ENCODE peak calls at places on chromosome 15, in four cellular contexts. S is HepG2, W is K562, J is GM12878. O is an unnamed sample.

GRCh38 chr15:25810154-25810553 is 53.0 kb downstream of the ATP10A start:
- DNase-seq in S (no peak), J (no peak), W (no peak), O (no peak)

GRCh38 chr15:32898991-32899613 is 181.3 kb downstream of the GREM1 start:
- DNase-seq in W (peak), S (no peak), J (no peak), O (peak)

GRCh38 chr15:74235962-74236361 is at the start of gene CCDC33:
- DNase-seq in J (peak), W (no peak), S (no peak), O (no peak)

GRCh38 chr15:40415226-40415625 is 9.6 kb downstream of the IVD start:
- DNase-seq in W (no peak), J (no peak), S (no peak), O (no peak)

GRCh38 chr15:59249816-59250215 is 43.2 kb downstream of the LDHAL6B start:
- DNase-seq in W (no peak), S (no peak), J (no peak), O (no peak)

GRCh38 chr15:34122771-34123183 is 20.9 kb downstream of the PGBD4 start:
- DNase-seq in J (peak), S (peak), W (no peak), O (no peak)

GRCh38 chr15:48358229-48358641 is 27.0 kb downstream of the DUT start:
- DNase-seq in W (no peak), S (no peak), J (no peak), O (no peak)

GRCh38 chr15:56821721-56822425 is 88.6 kb upstream of the ZNF280D start:
- DNase-seq in W (peak), J (no peak), S (peak), O (peak)

GRCh38 chr15:31402003-31402402 is 75.4 kb downstream of the KLF13 start:
- DNase-seq in S (no peak), W (no peak), J (no peak), O (no peak)

GRCh38 chr15:31402511-31403056 is 75.9 kb downstream of the KLF13 start:
- DNase-seq in J (no peak), S (no peak), W (no peak), O (no peak)

GRCh38 chr15:31405200-31405929 is 78.7 kb downstream of the KLF13 start:
- DNase-seq in W (no peak), S (peak), J (no peak), O (no peak)

GRCh38 chr15:31403096-31403495 is 76.5 kb downstream of the KLF13 start:
- DNase-seq in S (no peak), W (no peak), J (no peak), O (no peak)

GRCh38 chr15:31403606-31404005 is 77.0 kb downstream of the KLF13 start:
- DNase-seq in W (no peak), S (no peak), J (no peak), O (no peak)
- TF ChIP-seq FOXM1 in W (no peak), S (no peak), J (no peak), O (no peak)

GRCh38 chr15:85000937-85001336 is 19.3 kb downstream of the PDE8A start:
- DNase-seq in S (no peak), W (no peak), J (no peak), O (no peak)
- TF ChIP-seq FOXK2 in S (no peak), W (no peak), J (no peak), O (no peak)

DNA sequence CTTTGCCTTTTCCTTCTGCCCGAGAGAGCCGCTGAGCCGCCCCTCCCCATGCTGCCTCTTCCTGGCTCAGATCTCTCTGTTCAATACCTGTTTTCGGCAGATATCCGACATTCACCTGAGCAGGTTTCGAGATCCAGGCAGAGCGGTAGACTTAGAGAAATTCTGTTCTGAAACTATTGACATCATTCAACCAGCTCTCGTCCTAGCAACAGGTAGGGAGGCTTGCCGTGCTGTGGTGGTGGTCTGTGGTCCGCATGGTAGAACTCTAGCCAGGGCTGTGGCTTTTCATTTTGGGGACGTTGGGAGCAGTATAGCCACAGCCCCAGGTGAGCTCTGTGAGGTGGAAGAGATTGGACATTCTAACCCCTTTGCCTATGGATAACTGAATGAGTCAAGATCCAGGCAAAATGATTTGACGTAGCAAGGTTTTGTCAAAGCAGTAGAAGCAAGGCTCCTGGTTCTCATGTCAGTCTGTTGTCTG is 811 bp downstream of the TMEM62 start:
- DNase-seq in J (no peak), S (no peak), W (no peak), O (no peak)
- TF ChIP-seq FOXM1 in J (no peak), S (no peak), W (no peak), O (no peak)

DNA sequence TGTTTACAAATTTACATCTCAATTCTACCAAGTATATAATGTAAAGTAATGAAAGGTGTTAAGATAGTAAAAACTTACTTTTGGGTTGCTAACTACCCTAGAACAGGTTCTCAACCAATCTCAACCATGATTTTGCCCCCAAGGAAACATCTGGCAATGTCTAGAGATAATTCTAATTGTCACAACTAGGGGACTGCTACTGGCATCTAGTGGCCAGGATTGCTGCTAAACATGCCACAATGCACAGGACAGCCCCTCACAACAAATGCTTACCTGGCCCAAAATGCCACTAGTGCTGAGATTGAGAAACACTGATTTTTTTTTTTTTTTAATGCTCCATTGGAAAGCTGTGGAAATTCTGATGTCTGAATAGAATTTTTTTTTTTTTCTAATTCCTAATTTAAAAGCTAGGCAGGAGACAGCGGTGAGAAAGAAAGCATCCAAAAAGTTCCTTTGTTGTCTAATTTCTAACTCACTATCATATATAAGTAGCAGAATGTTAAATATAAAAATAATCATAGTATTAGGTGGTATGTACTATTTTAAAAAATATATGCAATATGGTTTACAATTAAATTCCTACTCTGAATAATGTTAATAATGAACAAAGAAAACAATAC is 81.5 kb downstream of the TJP1 start:
- DNase-seq in W (no peak), J (no peak), S (peak), O (no peak)
- TF ChIP-seq FOXK2 in W (no peak), J (no peak), S (no peak), O (no peak)

GRCh38 chr15:38254065-38254883 is 1.6 kb downstream of the SPRED1 start:
- DNase-seq in J (peak), W (peak), S (peak), O (peak)
- TF ChIP-seq FOXM1 in J (no peak), W (no peak), S (no peak), O (no peak)

GRCh38 chr15:100194955-100195354 is 146.8 kb downstream of the ADAMTS17 start:
- DNase-seq in W (no peak), J (no peak), S (no peak), O (no peak)

GRCh38 chr15:100199711-100200286 is 142.0 kb downstream of the ADAMTS17 start:
- DNase-seq in S (no peak), J (no peak), W (no peak), O (no peak)

GRCh38 chr15:100198442-100198841 is 143.3 kb downstream of the ADAMTS17 start:
- DNase-seq in J (no peak), S (no peak), W (no peak), O (no peak)

GRCh38 chr15:100193277-100193860 is 148.4 kb downstream of the ADAMTS17 start:
- DNase-seq in J (no peak), S (no peak), W (no peak), O (no peak)

GRCh38 chr15:100196326-100197058 is 145.3 kb downstream of the ADAMTS17 start:
- DNase-seq in W (no peak), S (no peak), J (no peak), O (no peak)
- TF ChIP-seq FOXK2 in W (no peak), S (no peak), J (no peak), O (no peak)

GRCh38 chr15:92711457-92711831 is 55.9 kb upstream of the FAM174B start:
- DNase-seq in S (no peak), W (no peak), J (no peak), O (no peak)
- TF ChIP-seq FOXM1 in S (no peak), W (no peak), J (no peak), O (no peak)

DNA sequence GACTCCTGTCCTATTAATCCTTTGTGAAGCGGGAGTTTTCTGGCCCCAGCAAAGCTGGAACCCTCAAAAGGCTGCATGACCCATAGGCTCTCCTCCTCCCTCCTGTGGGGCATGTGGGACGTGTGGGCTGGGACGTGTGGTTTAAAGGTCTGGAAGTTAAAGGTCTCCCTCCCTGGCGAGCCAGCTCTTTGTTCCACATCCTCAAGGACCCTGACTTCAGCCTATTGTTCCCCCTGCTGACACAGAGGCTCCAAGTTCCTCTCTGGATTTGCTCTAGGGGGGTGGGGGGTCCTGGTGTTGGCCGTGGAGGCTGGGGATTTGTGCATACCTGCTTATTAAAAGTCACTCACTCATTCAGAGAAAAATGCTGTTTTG is 44.2 kb downstream of the SMAD6 start:
- DNase-seq in J (no peak), S (no peak), W (no peak), O (no peak)
- TF ChIP-seq FOXK2 in J (no peak), S (no peak), W (no peak), O (no peak)

DNA sequence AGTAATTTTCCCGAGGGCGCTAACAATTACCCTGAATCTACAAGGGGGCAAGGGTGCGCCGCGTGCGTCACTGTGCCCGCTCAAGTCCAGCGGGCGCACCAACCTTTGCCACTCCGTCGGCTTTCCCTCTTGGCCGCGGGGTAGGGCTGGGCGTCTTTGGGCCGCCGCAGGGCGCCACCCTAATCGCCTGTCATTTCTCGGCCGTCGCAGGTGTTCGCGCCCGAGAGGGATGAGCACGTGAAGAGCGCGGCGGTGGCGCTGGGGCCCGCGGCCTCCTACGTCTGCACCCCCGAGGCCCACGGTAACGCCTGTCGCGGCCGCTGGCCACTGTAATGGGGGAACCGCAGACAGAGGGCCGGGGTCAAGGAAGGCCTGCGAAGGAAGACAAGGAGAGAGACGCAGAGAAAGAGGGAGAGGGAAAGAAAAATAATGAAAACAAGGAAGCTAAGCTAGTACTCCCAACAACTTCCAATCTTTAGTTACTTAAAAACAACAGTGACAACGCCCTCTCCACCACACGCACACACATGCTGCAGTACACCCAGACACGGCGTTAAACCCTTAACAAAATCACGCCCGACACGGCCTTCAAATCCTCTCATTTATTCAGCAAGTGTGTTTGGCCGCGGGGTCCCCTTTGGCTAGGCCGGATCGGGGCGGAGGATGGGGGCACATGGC is 3.8 kb downstream of the SKOR1 start:
- DNase-seq in S (no peak), W (no peak), J (no peak), O (no peak)
- TF ChIP-seq FOXM1 in S (no peak), W (no peak), J (no peak), O (no peak)

O was measured in HEK293T.